ENCODE peak calls at places on chromosome 15, in eight cellular contexts. R is NB4, X is astrocyte of the spinal cord, M is GM10248, U is dorsolateral prefrontal cortex, P is A549, K is WERI-Rb-1, H is HL-60. Y is an unnamed sample.

GRCh38 chr15:52558196-52558595 is 10.6 kb downstream of the ARPP19 start:
- DNase-seq in R (peak), X (peak), M (no peak), U (no peak), P (no peak), K (no peak), H (no peak), Y (peak)

GRCh38 chr15:62068787-62069170 is 2.0 kb downstream of the C2CD4A start:
- DNase-seq in R (no peak), X (peak), M (no peak), U (no peak), P (no peak), K (no peak), H (no peak), Y (no peak)

GRCh38 chr15:29687939-29688884 is 134.1 kb downstream of the TJP1 start:
- DNase-seq in R (no peak), X (no peak), M (no peak), U (no peak), P (no peak), K (no peak), H (no peak), Y (no peak)

GRCh38 chr15:44489464-44489863 is 47.5 kb upstream of the EIF3J start:
- DNase-seq in R (peak), X (peak), M (no peak), U (no peak), P (no peak), K (no peak), H (no peak), Y (peak)

GRCh38 chr15:70528270-70528706 is 235.1 kb downstream of the UACA start:
- DNase-seq in R (peak), X (peak), M (peak), U (no peak), P (no peak), K (no peak), H (no peak), Y (peak)

GRCh38 chr15:51341366-51342248 is at the start of gene GLDN:
- DNase-seq in R (no peak), X (no peak), M (no peak), U (peak), P (no peak), K (peak), H (no peak), Y (no peak)

GRCh38 chr15:70322051-70322668 is 224.4 kb upstream of the TLE3 start:
- DNase-seq in R (peak), X (no peak), M (peak), U (no peak), P (no peak), K (no peak), H (no peak), Y (no peak)

GRCh38 chr15:98896802-98897732 is 110.5 kb downstream of the PGPEP1L start:
- DNase-seq in R (peak), X (peak), M (no peak), U (no peak), P (peak), K (no peak), H (no peak), Y (peak)

GRCh38 chr15:79133309-79133708 is 42.7 kb upstream of the RASGRF1 start:
- DNase-seq in R (no peak), X (no peak), M (no peak), U (no peak), P (no peak), K (no peak), H (no peak), Y (no peak)

GRCh38 chr15:36251450-36251849 is 328.0 kb upstream of the CDIN1 start:
- DNase-seq in R (no peak), X (no peak), M (no peak), U (no peak), P (no peak), K (no peak), H (no peak), Y (peak)

GRCh38 chr15:99125061-99125990 is 20.4 kb downstream of the SYNM start:
- DNase-seq in R (no peak), X (peak), M (no peak), U (no peak), P (no peak), K (no peak), H (no peak), Y (no peak)

GRCh38 chr15:73717802-73718201 is 33.6 kb downstream of the CD276 start:
- DNase-seq in R (no peak), X (no peak), M (no peak), U (no peak), P (no peak), K (no peak), H (no peak), Y (no peak)

GRCh38 chr15:40046721-40047412 is 7.9 kb upstream of the SRP14 start:
- DNase-seq in R (no peak), X (peak), M (no peak), U (no peak), P (peak), K (no peak), H (no peak), Y (peak)

GRCh38 chr15:40339621-40339945 is 1.2 kb downstream of the CCDC9B start:
- DNase-seq in R (no peak), X (no peak), M (no peak), U (no peak), P (no peak), K (no peak), H (no peak), Y (no peak)

GRCh38 chr15:62895139-62895866 is 147.2 kb upstream of the TPM1 start:
- DNase-seq in R (no peak), X (peak), M (no peak), U (no peak), P (peak), K (no peak), H (no peak), Y (peak)

GRCh38 chr15:57618325-57618724 is 26.6 kb downstream of the MYZAP start:
- DNase-seq in R (no peak), X (no peak), M (no peak), U (no peak), P (no peak), K (no peak), H (no peak), Y (no peak)

GRCh38 chr15:91515188-91515754 is 338.2 kb upstream of the SLCO3A1 start:
- DNase-seq in R (peak), X (peak), M (no peak), U (no peak), P (peak), K (no peak), H (no peak), Y (peak)

GRCh38 chr15:65355173-65355982 is 22.4 kb downstream of the IGDCC3 start:
- DNase-seq in R (no peak), X (no peak), M (no peak), U (peak), P (no peak), K (peak), H (no peak), Y (no peak)

GRCh38 chr15:83833569-83833968 is 179.6 kb downstream of the ADAMTSL3 start:
- DNase-seq in R (no peak), X (no peak), M (no peak), U (no peak), P (no peak), K (no peak), H (no peak), Y (no peak)

GRCh38 chr15:69289312-69290146 is 9.2 kb upstream of the PAQR5 start:
- DNase-seq in R (no peak), X (no peak), M (no peak), U (no peak), P (no peak), K (no peak), H (no peak), Y (peak)

GRCh38 chr15:70923311-70924080 is 30.9 kb downstream of the LRRC49 start:
- DNase-seq in R (no peak), X (no peak), M (no peak), U (no peak), P (no peak), K (no peak), H (no peak), Y (peak)

GRCh38 chr15:64883097-64883581 is 28.6 kb upstream of the ANKDD1A start:
- DNase-seq in R (peak), X (no peak), M (peak), U (no peak), P (no peak), K (no peak), H (peak), Y (peak)

GRCh38 chr15:33158359-33158758 is 36.2 kb downstream of the FMN1 start:
- DNase-seq in R (no peak), X (no peak), M (no peak), U (no peak), P (no peak), K (no peak), H (peak), Y (no peak)

GRCh38 chr15:33157636-33158035 is 36.9 kb downstream of the FMN1 start:
- DNase-seq in R (no peak), X (no peak), M (no peak), U (no peak), P (no peak), K (no peak), H (peak), Y (no peak)

GRCh38 chr15:33161209-33161608 is 33.3 kb downstream of the FMN1 start:
- DNase-seq in R (no peak), X (no peak), M (no peak), U (no peak), P (no peak), K (peak), H (no peak), Y (no peak)

GRCh38 chr15:33160581-33161165 is 33.8 kb downstream of the FMN1 start:
- DNase-seq in R (no peak), X (peak), M (no peak), U (no peak), P (no peak), K (no peak), H (no peak), Y (peak)

DNA sequence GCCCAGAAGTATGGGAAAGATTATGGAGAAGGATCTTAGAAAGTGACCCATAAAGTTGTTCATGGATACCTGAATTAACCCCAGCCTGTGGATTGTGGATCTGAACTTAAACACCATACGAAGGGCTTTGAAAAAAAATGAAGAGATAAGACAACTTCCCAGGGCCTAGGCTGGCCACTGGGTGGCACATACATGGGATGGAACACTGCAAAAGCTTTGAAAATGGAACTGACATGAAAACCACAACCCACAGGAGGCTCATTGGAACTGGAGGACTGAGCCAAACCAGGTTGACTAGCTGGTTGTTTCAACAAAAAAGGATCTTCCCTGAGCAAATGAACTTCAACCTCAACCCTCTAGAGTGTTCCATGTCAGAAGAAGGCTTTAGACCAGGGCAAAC is 34.5 kb downstream of the FMN1 start:
- DNase-seq in R (peak), X (peak), M (no peak), U (no peak), P (no peak), K (no peak), H (no peak), Y (no peak)
- TF ChIP-seq CTCF in R (no peak), X (peak), M (no peak), U (no peak), P (no peak), K (peak), H (no peak), Y (no peak)

GRCh38 chr15:101136381-101137268 is 115.2 kb downstream of the CHSY1 start:
- DNase-seq in R (peak), X (no peak), M (no peak), U (no peak), P (no peak), K (no peak), H (no peak), Y (no peak)
- TF ChIP-seq CTCF in R (no peak), X (no peak), M (no peak), U (no peak), P (no peak), K (no peak), H (no peak), Y (no peak)

GRCh38 chr15:89746386-89746974 is 4.6 kb downstream of the MESP1 start:
- DNase-seq in R (no peak), X (no peak), M (no peak), U (no peak), P (no peak), K (no peak), H (no peak), Y (no peak)

GRCh38 chr15:89749059-89749458 is 2.0 kb downstream of the MESP1 start:
- DNase-seq in R (no peak), X (no peak), M (no peak), U (no peak), P (no peak), K (no peak), H (no peak), Y (no peak)

GRCh38 chr15:89749951-89750559 is 994 bp downstream of the MESP1 start:
- DNase-seq in R (peak), X (no peak), M (no peak), U (peak), P (no peak), K (no peak), H (no peak), Y (no peak)

GRCh38 chr15:89749526-89749925 is 1.5 kb downstream of the MESP1 start:
- DNase-seq in R (no peak), X (no peak), M (no peak), U (no peak), P (no peak), K (no peak), H (no peak), Y (no peak)

DNA sequence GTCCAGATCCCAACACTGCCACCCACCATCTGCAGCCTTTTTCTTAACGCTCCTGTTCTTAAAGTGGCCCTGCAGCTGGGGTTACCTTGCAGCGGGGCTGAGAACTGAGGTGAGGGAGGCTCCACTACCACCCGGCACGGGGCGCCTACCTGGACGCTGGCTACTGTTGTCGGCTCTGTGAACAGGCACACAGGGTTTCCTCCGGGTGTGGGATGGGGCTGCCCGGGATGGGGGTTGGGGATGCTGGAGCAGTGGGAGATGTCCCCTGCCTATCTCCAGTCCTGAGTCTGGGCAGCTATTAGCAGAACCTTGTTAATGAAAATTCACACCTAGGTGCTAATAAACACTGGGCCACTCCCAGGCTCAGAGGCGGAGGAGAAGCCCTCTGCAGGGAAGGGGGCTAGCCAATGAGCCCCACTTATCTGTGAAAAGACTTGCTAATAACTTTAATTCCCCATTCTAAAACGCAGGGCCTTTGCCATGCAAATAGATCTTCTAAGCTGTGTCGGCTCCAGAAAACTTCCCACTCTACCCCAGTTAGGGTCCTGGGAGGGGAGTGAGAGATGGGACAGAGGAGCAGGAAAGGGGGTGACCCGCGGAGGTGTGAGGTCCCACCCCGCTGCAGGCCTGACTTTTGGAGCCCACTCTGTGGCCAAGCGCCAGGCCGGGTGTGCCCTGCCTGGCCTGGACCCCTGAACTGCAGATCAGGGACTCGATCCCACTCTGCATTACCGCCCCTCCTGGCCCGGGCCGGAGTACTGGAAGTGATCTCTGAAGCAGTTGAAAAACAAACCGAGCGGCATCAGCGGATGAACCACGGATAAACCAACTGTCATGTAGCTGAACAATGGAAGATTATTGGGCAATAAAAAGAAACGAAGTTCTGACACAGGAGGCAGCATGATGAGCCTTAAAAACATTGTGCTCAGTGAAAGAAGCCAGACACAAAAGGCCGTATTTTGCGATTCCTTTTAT is 3.1 kb downstream of the MESP1 start:
- DNase-seq in R (peak), X (no peak), M (no peak), U (no peak), P (no peak), K (no peak), H (no peak), Y (no peak)
- TF ChIP-seq CTCF in R (no peak), X (no peak), M (no peak), U (no peak), P (no peak), K (no peak), H (no peak), Y (no peak)

DNA sequence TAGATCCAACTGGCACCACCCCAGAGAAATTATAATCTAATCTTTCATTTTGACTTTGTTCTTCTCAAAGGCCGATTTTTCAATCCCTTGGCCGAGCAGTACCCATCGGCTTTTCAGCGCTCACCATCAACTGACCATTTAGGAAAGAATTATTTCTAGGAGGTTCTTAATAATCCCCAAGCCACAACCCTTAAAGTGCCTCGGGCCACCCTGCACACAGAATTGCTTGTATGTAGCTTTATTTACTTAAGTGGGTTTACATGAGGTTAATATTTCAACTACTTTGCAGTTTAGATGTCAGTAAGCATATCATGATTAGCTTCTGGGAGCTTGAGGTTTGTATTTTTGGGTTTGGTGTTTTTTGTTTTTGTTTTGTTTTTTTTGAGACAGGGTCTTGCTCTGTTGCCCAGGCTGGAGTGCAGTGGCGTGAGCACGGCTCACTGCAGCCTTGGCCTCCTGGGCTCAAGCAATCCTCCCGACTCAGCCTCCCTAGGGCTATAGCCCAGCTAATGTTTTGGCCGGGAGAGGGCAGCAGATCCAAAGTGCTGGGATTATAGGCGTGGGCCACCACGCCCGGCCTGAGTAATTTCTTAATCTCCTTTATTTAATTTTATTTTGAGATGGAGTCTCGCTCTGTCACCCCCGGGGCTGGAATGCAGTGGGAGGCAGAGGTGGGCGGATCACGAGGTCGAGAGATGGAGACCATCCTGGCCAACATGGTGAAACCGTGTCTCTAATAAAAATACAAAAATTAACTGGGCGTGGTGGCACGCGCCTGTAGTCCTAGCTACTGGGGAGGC is 801 bp upstream of the CDAN1 start:
- DNase-seq in R (no peak), X (no peak), M (no peak), U (no peak), P (no peak), K (peak), H (no peak), Y (peak)
- TF ChIP-seq CTCF in R (no peak), X (no peak), M (no peak), U (no peak), P (peak), K (peak), H (no peak), Y (peak)

GRCh38 chr15:49622561-49622960 is 1.7 kb downstream of the DTWD1 start:
- DNase-seq in R (peak), X (peak), M (no peak), U (no peak), P (no peak), K (no peak), H (no peak), Y (peak)

GRCh38 chr15:49619226-49619625 is 1.4 kb downstream of the FAM227B start:
- DNase-seq in R (peak), X (no peak), M (no peak), U (no peak), P (no peak), K (no peak), H (no peak), Y (no peak)

GRCh38 chr15:49620658-49621326 is at the start of the genes DTWD1 and FAM227B:
- DNase-seq in R (peak), X (peak), M (peak), U (peak), P (peak), K (peak), H (peak), Y (peak)

GRCh38 chr15:49621327-49622210 is 721 bp downstream of the DTWD1 start:
- DNase-seq in R (peak), X (peak), M (no peak), U (no peak), P (no peak), K (no peak), H (peak), Y (peak)

GRCh38 chr15:49620174-49620573 is 444 bp downstream of the FAM227B start:
- DNase-seq in R (peak), X (no peak), M (no peak), U (no peak), P (peak), K (no peak), H (peak), Y (peak)
- TF ChIP-seq CTCF in R (no peak), X (no peak), M (no peak), U (no peak), P (no peak), K (no peak), H (no peak), Y (peak)

GRCh38 chr15:25735550-25736384 is 127.4 kb downstream of the ATP10A start:
- DNase-seq in R (no peak), X (no peak), M (no peak), U (no peak), P (no peak), K (no peak), H (no peak), Y (no peak)
- TF ChIP-seq CTCF in R (no peak), X (no peak), M (no peak), U (no peak), P (no peak), K (no peak), H (no peak), Y (no peak)

DNA sequence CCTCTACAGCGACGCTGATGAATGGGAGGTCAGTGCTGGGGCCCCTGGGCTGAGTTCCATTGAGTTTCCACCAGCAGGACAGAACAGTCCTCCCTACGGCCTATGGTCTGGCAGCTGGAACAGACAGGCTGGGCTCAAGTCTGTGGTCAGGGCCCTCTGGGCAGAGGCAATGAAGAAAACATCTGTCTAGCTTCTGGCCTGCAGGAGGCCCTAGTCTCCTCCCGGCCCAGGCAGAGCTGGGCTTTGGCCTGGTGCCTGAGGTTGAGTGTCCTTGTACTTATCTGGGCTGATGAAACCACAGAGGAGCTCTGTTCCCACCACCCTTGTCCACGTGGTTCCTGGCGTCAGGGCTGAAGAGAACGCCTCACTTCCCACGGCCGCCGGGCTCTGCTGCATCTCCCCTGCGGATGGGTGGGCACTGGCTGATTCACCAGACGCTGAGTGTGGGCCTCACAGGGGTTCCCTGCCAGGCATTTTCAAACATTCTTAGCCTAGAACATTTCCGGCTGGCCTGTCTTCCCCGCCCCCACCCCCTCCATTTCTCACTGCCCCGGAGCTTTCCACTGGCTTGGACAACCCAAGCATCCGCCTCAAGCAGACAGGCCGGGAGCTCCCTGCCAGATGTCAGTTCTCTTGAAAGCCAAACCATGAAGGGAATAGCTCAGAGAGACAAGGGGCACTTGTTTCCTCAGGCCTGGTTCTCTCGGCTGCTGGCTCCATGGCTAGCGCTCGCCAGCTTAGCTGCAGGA is 20.3 kb downstream of the PPCDC start:
- DNase-seq in R (peak), X (peak), M (peak), U (peak), P (no peak), K (no peak), H (peak), Y (peak)
- TF ChIP-seq CTCF in R (peak), X (peak), M (peak), U (peak), P (no peak), K (no peak), H (peak), Y (peak)

Y was measured in fibroblast of the aortic adventitia.